ENCODE peak calls at places on chromosome 18, in four cellular contexts. F, T, Y and B are unnamed samples.

GRCh38 chr18:12076424-12077140 is 17.1 kb upstream of the ANKRD62 start:
- DNase-seq in T (no peak), Y (peak; percentile 26), F (no peak), B (peak; percentile 54)

GRCh38 chr18:25251127-25251526 is 100.8 kb downstream of the ZNF521 start:
- DNase-seq in F (no peak), T (no peak), Y (no peak), B (no peak)

GRCh38 chr18:56562479-56562878 is 75.9 kb downstream of the TXNL1 start:
- DNase-seq in F (no peak), Y (no peak), T (no peak), B (no peak)

GRCh38 chr18:73503326-73503725 is 635.5 kb upstream of the NETO1 start:
- DNase-seq in Y (no peak), F (no peak), T (no peak), B (no peak)

GRCh38 chr18:30709598-30709997 is 332.9 kb downstream of the DSC3 start:
- DNase-seq in F (no peak), Y (no peak), T (no peak), B (no peak)

GRCh38 chr18:78069784-78070664 is 820.4 kb downstream of the GALR1 start:
- DNase-seq in Y (no peak), F (no peak), T (no peak), B (no peak)

GRCh38 chr18:41644466-41644865 is 310.6 kb upstream of the PIK3C3 start:
- DNase-seq in Y (no peak), F (no peak), T (no peak), B (no peak)

GRCh38 chr18:13527256-13527655 is 199.1 kb downstream of the FAM210A start:
- DNase-seq in Y (no peak), T (no peak), F (no peak), B (no peak)

GRCh38 chr18:54023471-54023870 is 201.0 kb downstream of the MBD2 start:
- DNase-seq in T (no peak), Y (no peak), F (no peak), B (no peak)

GRCh38 chr18:62091487-62092120 is 95.3 kb downstream of the PIGN start:
- DNase-seq in F (no peak), Y (no peak), T (no peak), B (no peak)

GRCh38 chr18:62089174-62089573 is 97.7 kb downstream of the PIGN start:
- DNase-seq in T (no peak), Y (no peak), F (no peak), B (no peak)

GRCh38 chr18:62085766-62086165 is 101.1 kb downstream of the PIGN start:
- DNase-seq in Y (no peak), F (no peak), T (no peak), B (no peak)

GRCh38 chr18:62088146-62088545 is 98.7 kb downstream of the PIGN start:
- DNase-seq in T (no peak), Y (no peak), F (no peak), B (no peak)
- TF ChIP-seq HMGXB4 in T (no peak), Y (no peak), F (no peak), B (no peak)

GRCh38 chr18:39561136-39561535 is 1995.5 kb upstream of the CELF4 start:
- DNase-seq in T (no peak), F (no peak), Y (no peak), B (no peak)
- TF ChIP-seq HMGXB4 in T (no peak), F (no peak), Y (no peak), B (no peak)

DNA sequence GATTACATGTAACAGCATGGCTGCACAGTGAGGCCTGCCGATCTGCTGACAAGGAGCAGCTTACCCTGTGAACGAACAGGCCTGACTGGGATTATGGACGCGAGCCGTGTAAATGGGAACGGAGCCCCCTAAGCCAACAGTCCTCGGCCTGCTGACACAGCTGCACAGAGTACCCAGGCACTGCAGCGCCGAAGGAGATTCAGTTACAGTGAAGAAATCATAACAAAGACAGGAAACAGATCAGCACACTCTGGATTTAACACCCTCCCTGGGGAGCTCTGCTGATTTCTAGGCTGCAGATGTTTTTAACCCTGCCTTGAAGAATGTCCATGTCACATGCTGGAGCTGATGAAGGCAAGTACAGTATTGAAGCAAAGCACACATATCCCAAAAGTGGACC is 43.4 kb downstream of the COLEC12 start:
- DNase-seq in Y (no peak), T (no peak), F (no peak), B (no peak)
- TF ChIP-seq HMGXB4 in Y (no peak), T (no peak), F (no peak), B (no peak)

DNA sequence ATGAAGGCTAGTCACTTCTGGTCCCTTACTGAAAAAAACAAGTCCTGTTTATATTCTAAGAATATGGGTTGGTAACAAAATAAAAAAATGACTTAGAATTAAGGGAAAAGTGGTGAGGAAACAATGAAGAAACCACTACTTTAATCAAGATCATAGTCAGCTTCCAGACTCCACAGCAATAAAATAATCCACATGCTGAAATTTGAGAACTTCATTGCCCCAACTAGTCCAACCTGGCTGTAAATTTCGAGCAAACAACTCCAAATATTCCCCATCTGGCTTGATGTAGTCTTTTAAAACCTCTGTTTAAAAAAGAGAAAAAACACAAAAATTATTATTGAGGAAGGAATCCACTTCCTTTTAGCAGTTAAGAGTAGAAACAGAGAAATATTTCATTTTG is 32.5 kb downstream of the METTL4 start:
- DNase-seq in T (no peak), Y (no peak), F (no peak), B (no peak)
- TF ChIP-seq HMGXB4 in T (no peak), Y (no peak), F (no peak), B (no peak)

GRCh38 chr18:58402247-58402646 is 226.6 kb downstream of the ALPK2 start:
- DNase-seq in F (peak; percentile 58), Y (no peak), T (no peak), B (no peak)
- TF ChIP-seq HMGXB4 in F (no peak), Y (no peak), T (no peak), B (no peak)

DNA sequence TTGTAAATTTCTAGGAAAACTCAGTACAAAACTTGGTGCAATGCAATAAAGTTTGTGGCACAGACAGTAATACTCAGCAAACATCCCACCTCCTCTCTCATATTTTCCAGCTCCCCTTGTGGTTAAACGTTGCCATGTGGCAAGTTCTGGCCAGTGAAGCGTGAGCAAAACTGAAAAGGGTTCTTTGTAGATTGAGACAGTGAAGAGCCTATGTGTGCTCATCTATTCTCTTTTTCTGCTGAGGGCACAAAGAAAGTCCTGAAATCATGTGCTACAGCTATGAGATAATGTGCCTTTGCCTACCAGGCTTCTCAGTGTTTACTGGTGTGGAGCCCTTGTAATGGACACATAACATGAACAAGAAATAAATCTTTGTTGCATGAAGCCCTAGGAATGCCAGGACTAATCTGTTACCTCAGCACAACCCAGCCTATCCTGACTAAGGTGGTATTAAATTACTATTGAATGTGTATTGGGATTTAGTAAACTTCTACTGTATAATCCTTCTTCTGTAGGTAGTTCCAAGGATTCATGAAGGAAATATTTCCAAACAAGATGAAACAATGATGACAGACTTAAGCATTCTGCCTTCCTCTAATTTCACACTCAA is 13.0 kb upstream of the TYMS start:
- DNase-seq in Y (no peak), F (peak; percentile 58), T (no peak), B (no peak)
- TF ChIP-seq HMGXB4 in Y (no peak), F (no peak), T (no peak), B (no peak)